ENCODE peak calls at places on chromosomes 11 and 22, in nine cellular contexts. One of them, this sample, is unnamed.

GRCh38 chr11:109984634-109985289 is 108.4 kb upstream of the ZC3H12C start:
- DNase-seq in stomach: no peak
- DNase-seq in dorsolateral prefrontal cortex: no peak
- DNase-seq in spleen: no peak
- DNase-seq in brain microvascular endothelial cell: no peak
- DNase-seq in coronary artery: no peak
- DNase-seq in CD4-positive, CD25-positive, alpha-beta regulatory T cell: no peak
- DNase-seq in aorta: no peak
- DNase-seq in HFF-Myc: no peak
- DNase-seq in this sample: peak; percentile 67

GRCh38 chr11:44145011-44145777 is 49.7 kb downstream of the EXT2 start:
- DNase-seq in CD4-positive, CD25-positive, alpha-beta regulatory T cell: no peak
- DNase-seq in spleen: no peak
- DNase-seq in brain microvascular endothelial cell: no peak
- DNase-seq in coronary artery: no peak
- DNase-seq in stomach: no peak
- DNase-seq in dorsolateral prefrontal cortex: no peak
- DNase-seq in aorta: no peak
- DNase-seq in HFF-Myc: no peak
- DNase-seq in this sample: no peak

GRCh38 chr11:6734616-6735015 is 37.2 kb downstream of the OR2AG2 start:
- DNase-seq in CD4-positive, CD25-positive, alpha-beta regulatory T cell: no peak
- DNase-seq in coronary artery: no peak
- DNase-seq in brain microvascular endothelial cell: no peak
- DNase-seq in stomach: no peak
- DNase-seq in dorsolateral prefrontal cortex: no peak
- DNase-seq in spleen: no peak
- DNase-seq in aorta: no peak
- DNase-seq in HFF-Myc: no peak
- DNase-seq in this sample: no peak

GRCh38 chr11:124605719-124606118 is 5.5 kb upstream of the PANX3 start:
- DNase-seq in brain microvascular endothelial cell: no peak
- DNase-seq in HFF-Myc: no peak
- DNase-seq in dorsolateral prefrontal cortex: no peak
- DNase-seq in aorta: no peak
- DNase-seq in coronary artery: no peak
- DNase-seq in CD4-positive, CD25-positive, alpha-beta regulatory T cell: no peak
- DNase-seq in spleen: no peak
- DNase-seq in stomach: no peak
- DNase-seq in this sample: no peak

GRCh38 chr11:102891736-102892135 is 17.0 kb upstream of the MMP12 start:
- DNase-seq in stomach: no peak
- DNase-seq in HFF-Myc: no peak
- DNase-seq in spleen: no peak
- DNase-seq in coronary artery: no peak
- DNase-seq in dorsolateral prefrontal cortex: no peak
- DNase-seq in brain microvascular endothelial cell: no peak
- DNase-seq in CD4-positive, CD25-positive, alpha-beta regulatory T cell: no peak
- DNase-seq in aorta: no peak
- DNase-seq in this sample: no peak

GRCh38 chr11:44300881-44301855 is 8.8 kb downstream of the ALX4 start:
- DNase-seq in spleen: no peak
- DNase-seq in brain microvascular endothelial cell: no peak
- DNase-seq in CD4-positive, CD25-positive, alpha-beta regulatory T cell: no peak
- DNase-seq in dorsolateral prefrontal cortex: no peak
- DNase-seq in coronary artery: no peak
- DNase-seq in aorta: no peak
- DNase-seq in HFF-Myc: no peak
- DNase-seq in stomach: no peak
- DNase-seq in this sample: no peak

GRCh38 chr22:30829901-30830550 is 135.4 kb downstream of the OSBP2 start:
- DNase-seq in brain microvascular endothelial cell: peak; percentile 91
- DNase-seq in HFF-Myc: peak; percentile 36
- DNase-seq in CD4-positive, CD25-positive, alpha-beta regulatory T cell: no peak
- DNase-seq in coronary artery: peak; percentile 46
- DNase-seq in spleen: no peak
- DNase-seq in aorta: no peak
- DNase-seq in stomach: peak; percentile 19
- DNase-seq in dorsolateral prefrontal cortex: no peak
- DNase-seq in this sample: no peak

GRCh38 chr11:28963189-28963588 is 855.0 kb downstream of the METTL15 start:
- DNase-seq in brain microvascular endothelial cell: no peak
- DNase-seq in CD4-positive, CD25-positive, alpha-beta regulatory T cell: no peak
- DNase-seq in dorsolateral prefrontal cortex: no peak
- DNase-seq in stomach: no peak
- DNase-seq in spleen: no peak
- DNase-seq in coronary artery: no peak
- DNase-seq in aorta: no peak
- DNase-seq in HFF-Myc: no peak
- DNase-seq in this sample: no peak

GRCh38 chr11:17875908-17876307 is 136.9 kb downstream of the SERGEF start:
- DNase-seq in aorta: no peak
- DNase-seq in brain microvascular endothelial cell: no peak
- DNase-seq in CD4-positive, CD25-positive, alpha-beta regulatory T cell: no peak
- DNase-seq in HFF-Myc: no peak
- DNase-seq in spleen: no peak
- DNase-seq in stomach: no peak
- DNase-seq in dorsolateral prefrontal cortex: no peak
- DNase-seq in coronary artery: no peak
- DNase-seq in this sample: no peak

GRCh38 chr22:20550851-20551744 is 43.7 kb downstream of the MED15 start:
- DNase-seq in aorta: peak; percentile 82
- DNase-seq in coronary artery: peak; percentile 85
- DNase-seq in dorsolateral prefrontal cortex: no peak
- DNase-seq in spleen: peak; percentile 82
- DNase-seq in stomach: no peak
- DNase-seq in CD4-positive, CD25-positive, alpha-beta regulatory T cell: peak; percentile 48
- DNase-seq in HFF-Myc: no peak
- DNase-seq in brain microvascular endothelial cell: peak; percentile 73
- DNase-seq in this sample: peak; percentile 23

GRCh38 chr11:43738600-43739409 is 58.3 kb downstream of the HSD17B12 start:
- DNase-seq in CD4-positive, CD25-positive, alpha-beta regulatory T cell: no peak
- DNase-seq in coronary artery: no peak
- DNase-seq in dorsolateral prefrontal cortex: no peak
- DNase-seq in aorta: no peak
- DNase-seq in HFF-Myc: peak; percentile 62
- DNase-seq in brain microvascular endothelial cell: peak; percentile 78
- DNase-seq in stomach: no peak
- DNase-seq in spleen: no peak
- DNase-seq in this sample: no peak

GRCh38 chr11:79940165-79940564 is 499.3 kb upstream of the TENM4 start:
- DNase-seq in stomach: no peak
- DNase-seq in dorsolateral prefrontal cortex: no peak
- DNase-seq in CD4-positive, CD25-positive, alpha-beta regulatory T cell: no peak
- DNase-seq in coronary artery: no peak
- DNase-seq in brain microvascular endothelial cell: peak; percentile 7
- DNase-seq in spleen: no peak
- DNase-seq in aorta: no peak
- DNase-seq in HFF-Myc: no peak
- DNase-seq in this sample: no peak

GRCh38 chr11:58134151-58134550 is 8.8 kb upstream of the OR9I1 start:
- DNase-seq in CD4-positive, CD25-positive, alpha-beta regulatory T cell: no peak
- DNase-seq in aorta: no peak
- DNase-seq in stomach: no peak
- DNase-seq in spleen: no peak
- DNase-seq in brain microvascular endothelial cell: no peak
- DNase-seq in HFF-Myc: no peak
- DNase-seq in dorsolateral prefrontal cortex: no peak
- DNase-seq in coronary artery: no peak
- DNase-seq in this sample: no peak

GRCh38 chr11:84594602-84595001 is 1032.5 kb downstream of the DLG2 start:
- DNase-seq in CD4-positive, CD25-positive, alpha-beta regulatory T cell: no peak
- DNase-seq in HFF-Myc: no peak
- DNase-seq in spleen: no peak
- DNase-seq in aorta: no peak
- DNase-seq in coronary artery: no peak
- DNase-seq in dorsolateral prefrontal cortex: no peak
- DNase-seq in brain microvascular endothelial cell: no peak
- DNase-seq in stomach: no peak
- DNase-seq in this sample: no peak

GRCh38 chr11:380491-380890 is 11.2 kb downstream of the B4GALNT4 start:
- DNase-seq in CD4-positive, CD25-positive, alpha-beta regulatory T cell: no peak
- DNase-seq in stomach: no peak
- DNase-seq in brain microvascular endothelial cell: no peak
- DNase-seq in dorsolateral prefrontal cortex: no peak
- DNase-seq in aorta: no peak
- DNase-seq in coronary artery: no peak
- DNase-seq in spleen: no peak
- DNase-seq in HFF-Myc: no peak
- DNase-seq in this sample: no peak

GRCh38 chr22:20494978-20495860 is at the start of gene KLHL22:
- DNase-seq in CD4-positive, CD25-positive, alpha-beta regulatory T cell: no peak
- DNase-seq in coronary artery: no peak
- DNase-seq in brain microvascular endothelial cell: no peak
- DNase-seq in HFF-Myc: no peak
- DNase-seq in spleen: no peak
- DNase-seq in stomach: peak; percentile 40
- DNase-seq in aorta: peak; percentile 85
- DNase-seq in dorsolateral prefrontal cortex: peak; percentile 30
- DNase-seq in this sample: peak; percentile 54

GRCh38 chr11:10023202-10023601 is 270.8 kb downstream of the SBF2 start:
- DNase-seq in brain microvascular endothelial cell: no peak
- DNase-seq in stomach: no peak
- DNase-seq in aorta: no peak
- DNase-seq in coronary artery: no peak
- DNase-seq in dorsolateral prefrontal cortex: no peak
- DNase-seq in CD4-positive, CD25-positive, alpha-beta regulatory T cell: no peak
- DNase-seq in HFF-Myc: no peak
- DNase-seq in spleen: no peak
- DNase-seq in this sample: no peak

GRCh38 chr11:114079406-114080072 is 20.0 kb downstream of the ZBTB16 start:
- DNase-seq in stomach: no peak
- DNase-seq in coronary artery: no peak
- DNase-seq in brain microvascular endothelial cell: no peak
- DNase-seq in aorta: no peak
- DNase-seq in dorsolateral prefrontal cortex: no peak
- DNase-seq in CD4-positive, CD25-positive, alpha-beta regulatory T cell: no peak
- DNase-seq in spleen: no peak
- DNase-seq in HFF-Myc: no peak
- DNase-seq in this sample: no peak

GRCh38 chr11:121930004-121930965 is 185.7 kb downstream of the BLID start:
- DNase-seq in spleen: no peak
- DNase-seq in HFF-Myc: no peak
- DNase-seq in brain microvascular endothelial cell: no peak
- DNase-seq in CD4-positive, CD25-positive, alpha-beta regulatory T cell: no peak
- DNase-seq in coronary artery: no peak
- DNase-seq in dorsolateral prefrontal cortex: no peak
- DNase-seq in aorta: no peak
- DNase-seq in stomach: no peak
- DNase-seq in this sample: peak; percentile 11
- H3K4me3 ChIP-seq in spleen: no peak overlapping the region
- H3K4me3 ChIP-seq in HFF-Myc: no peak overlapping the region
- H3K4me3 ChIP-seq in brain microvascular endothelial cell: peak overlapping the region; percentile 39
- H3K4me3 ChIP-seq in CD4-positive, CD25-positive, alpha-beta regulatory T cell: no peak overlapping the region
- H3K4me3 ChIP-seq in coronary artery: peak overlapping the region; percentile 62
- H3K4me3 ChIP-seq in dorsolateral prefrontal cortex: peak overlapping the region; percentile 74
- H3K4me3 ChIP-seq in aorta: peak overlapping the region; percentile 94
- H3K4me3 ChIP-seq in stomach: peak overlapping the region; percentile 29
- H3K4me3 ChIP-seq in this sample: no peak overlapping the region

GRCh38 chr11:26078217-26078821 is 253.6 kb upstream of the ANO3 start:
- DNase-seq in brain microvascular endothelial cell: peak; percentile 3
- DNase-seq in coronary artery: no peak
- DNase-seq in CD4-positive, CD25-positive, alpha-beta regulatory T cell: no peak
- DNase-seq in aorta: no peak
- DNase-seq in spleen: no peak
- DNase-seq in stomach: no peak
- DNase-seq in dorsolateral prefrontal cortex: no peak
- DNase-seq in HFF-Myc: no peak
- DNase-seq in this sample: no peak
- H3K4me3 ChIP-seq in brain microvascular endothelial cell: no peak overlapping the region
- H3K4me3 ChIP-seq in coronary artery: no peak overlapping the region
- H3K4me3 ChIP-seq in CD4-positive, CD25-positive, alpha-beta regulatory T cell: no peak overlapping the region
- H3K4me3 ChIP-seq in aorta: no peak overlapping the region
- H3K4me3 ChIP-seq in spleen: no peak overlapping the region
- H3K4me3 ChIP-seq in stomach: no peak overlapping the region
- H3K4me3 ChIP-seq in dorsolateral prefrontal cortex: no peak overlapping the region
- H3K4me3 ChIP-seq in HFF-Myc: no peak overlapping the region
- H3K4me3 ChIP-seq in this sample: no peak overlapping the region

GRCh38 chr11:32586576-32587190 is 3.1 kb downstream of the EIF3M start:
- DNase-seq in brain microvascular endothelial cell: peak; percentile 29
- DNase-seq in spleen: no peak
- DNase-seq in dorsolateral prefrontal cortex: no peak
- DNase-seq in coronary artery: no peak
- DNase-seq in stomach: no peak
- DNase-seq in aorta: no peak
- DNase-seq in CD4-positive, CD25-positive, alpha-beta regulatory T cell: no peak
- DNase-seq in HFF-Myc: no peak
- DNase-seq in this sample: peak; percentile 31
- H3K4me3 ChIP-seq in brain microvascular endothelial cell: no peak overlapping the region
- H3K4me3 ChIP-seq in spleen: no peak overlapping the region
- H3K4me3 ChIP-seq in dorsolateral prefrontal cortex: no peak overlapping the region
- H3K4me3 ChIP-seq in coronary artery: no peak overlapping the region
- H3K4me3 ChIP-seq in stomach: no peak overlapping the region
- H3K4me3 ChIP-seq in aorta: no peak overlapping the region
- H3K4me3 ChIP-seq in CD4-positive, CD25-positive, alpha-beta regulatory T cell: peak overlapping the region; percentile 43
- H3K4me3 ChIP-seq in HFF-Myc: peak overlapping the region; percentile 97
- H3K4me3 ChIP-seq in this sample: peak overlapping the region; percentile 11

GRCh38 chr11:11910541-11910940 is 68.8 kb downstream of the USP47 start:
- DNase-seq in brain microvascular endothelial cell: no peak
- DNase-seq in coronary artery: no peak
- DNase-seq in stomach: no peak
- DNase-seq in dorsolateral prefrontal cortex: no peak
- DNase-seq in HFF-Myc: no peak
- DNase-seq in aorta: no peak
- DNase-seq in CD4-positive, CD25-positive, alpha-beta regulatory T cell: no peak
- DNase-seq in spleen: no peak
- DNase-seq in this sample: no peak
- H3K4me3 ChIP-seq in brain microvascular endothelial cell: no peak overlapping the region
- H3K4me3 ChIP-seq in coronary artery: no peak overlapping the region
- H3K4me3 ChIP-seq in stomach: no peak overlapping the region
- H3K4me3 ChIP-seq in dorsolateral prefrontal cortex: no peak overlapping the region
- H3K4me3 ChIP-seq in HFF-Myc: no peak overlapping the region
- H3K4me3 ChIP-seq in aorta: no peak overlapping the region
- H3K4me3 ChIP-seq in CD4-positive, CD25-positive, alpha-beta regulatory T cell: no peak overlapping the region
- H3K4me3 ChIP-seq in spleen: no peak overlapping the region
- H3K4me3 ChIP-seq in this sample: no peak overlapping the region

DNA sequence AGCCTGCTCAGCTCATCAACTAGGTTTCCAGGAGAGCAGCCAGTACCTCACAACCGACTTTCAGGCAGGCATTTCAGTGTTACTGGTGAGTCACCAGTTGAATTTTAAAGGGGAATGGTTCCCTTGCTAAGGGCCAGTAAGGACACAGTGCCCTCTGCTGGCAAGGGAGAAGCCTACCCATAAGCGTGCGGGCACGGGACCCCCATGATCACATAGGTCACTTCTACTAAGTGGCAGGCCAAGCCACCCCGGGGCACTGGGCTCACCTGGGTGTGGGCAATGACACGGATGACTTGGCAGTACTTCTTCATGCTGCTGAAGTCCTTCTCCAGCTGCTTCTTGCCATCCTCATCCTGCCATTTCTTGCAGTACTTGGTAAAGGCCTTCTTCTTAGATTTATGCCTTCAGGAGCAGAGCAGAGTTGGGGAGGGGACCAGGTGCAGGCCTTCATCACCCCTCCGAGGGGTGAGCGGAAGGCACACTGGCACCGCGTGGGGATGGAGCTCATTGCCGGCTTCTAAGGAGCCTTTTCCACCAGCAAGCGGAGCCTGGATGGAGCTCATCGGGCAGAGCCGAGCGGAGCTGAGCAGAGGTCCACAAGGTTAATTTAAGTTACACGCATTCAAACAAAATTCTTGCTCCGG is 2.9 kb downstream of the RPL3 start:
- DNase-seq in coronary artery: no peak
- DNase-seq in CD4-positive, CD25-positive, alpha-beta regulatory T cell: peak; percentile 63
- DNase-seq in brain microvascular endothelial cell: peak; percentile 79
- DNase-seq in spleen: peak; percentile 87
- DNase-seq in stomach: peak; percentile 79
- DNase-seq in dorsolateral prefrontal cortex: peak; percentile 51
- DNase-seq in aorta: peak; percentile 90
- DNase-seq in HFF-Myc: no peak
- DNase-seq in this sample: peak; percentile 87
- H3K4me3 ChIP-seq in coronary artery: peak overlapping the region; percentile 80
- H3K4me3 ChIP-seq in CD4-positive, CD25-positive, alpha-beta regulatory T cell: peak overlapping the region; percentile 83
- H3K4me3 ChIP-seq in brain microvascular endothelial cell: peak overlapping the region; percentile 93
- H3K4me3 ChIP-seq in spleen: no peak overlapping the region
- H3K4me3 ChIP-seq in stomach: peak overlapping the region; percentile 73
- H3K4me3 ChIP-seq in dorsolateral prefrontal cortex: peak overlapping the region; percentile 43
- H3K4me3 ChIP-seq in aorta: no peak overlapping the region
- H3K4me3 ChIP-seq in HFF-Myc: peak overlapping the region; percentile 98
- H3K4me3 ChIP-seq in this sample: peak overlapping the region; percentile 93

This sample was measured in GM12865.